ENCODE peak calls at places on chromosomes 11 and 22, in seven cellular contexts. A is stomach; T is cardiac fibroblast; M is psoas muscle; J is effector memory CD4-positive, alpha-beta T cell; P is Peyer's patch; K is right atrium auricular region. X is an unnamed sample.

GRCh38 chr11:18367431-18367830 is 26.9 kb upstream of the LDHA start:
- DNase-seq in A (no peak), T (peak), M (no peak), J (no peak), P (no peak), K (no peak), X (no peak)

GRCh38 chr11:86440305-86440716 is 65.6 kb downstream of the CCDC81 start:
- DNase-seq in A (no peak), T (peak), M (peak), J (no peak), P (no peak), K (peak), X (no peak)

GRCh38 chr11:118276422-118276821 is 12.3 kb upstream of the MPZL2 start:
- DNase-seq in A (no peak), T (no peak), M (no peak), J (no peak), P (no peak), K (no peak), X (no peak)

GRCh38 chr11:34586655-34587281 is 34.1 kb upstream of the EHF start:
- DNase-seq in A (no peak), T (no peak), M (no peak), J (no peak), P (no peak), K (no peak), X (no peak)

GRCh38 chr11:19873730-19874129 is 161.1 kb downstream of the NAV2 start:
- DNase-seq in A (no peak), T (no peak), M (no peak), J (no peak), P (no peak), K (no peak), X (no peak)

GRCh38 chr22:42662114-42663021 is 13.2 kb upstream of the CYB5R3 start:
- DNase-seq in A (peak), T (peak), M (peak), J (peak), P (peak), K (peak), X (peak)

GRCh38 chr11:92941676-92942571 is 27.5 kb upstream of the MTNR1B start:
- DNase-seq in A (no peak), T (peak), M (no peak), J (no peak), P (no peak), K (no peak), X (no peak)

GRCh38 chr11:35303596-35304392 is 115.6 kb downstream of the SLC1A2 start:
- DNase-seq in A (peak), T (peak), M (peak), J (no peak), P (peak), K (peak), X (peak)

GRCh38 chr11:82988936-82989627 is 82.6 kb downstream of the RAB30 start:
- DNase-seq in A (no peak), T (no peak), M (no peak), J (no peak), P (no peak), K (no peak), X (no peak)

GRCh38 chr11:29159552-29160465 is 857.0 kb downstream of the KCNA4 start:
- DNase-seq in A (peak), T (peak), M (no peak), J (no peak), P (peak), K (no peak), X (no peak)

GRCh38 chr22:45226681-45227186 is 14.0 kb downstream of the KIAA0930 start:
- DNase-seq in A (peak), T (peak), M (no peak), J (no peak), P (no peak), K (peak), X (no peak)

GRCh38 chr11:71500601-71501021 is 26.5 kb upstream of the KRTAP5-7 start:
- DNase-seq in A (peak), T (no peak), M (no peak), J (no peak), P (no peak), K (no peak), X (no peak)

GRCh38 chr11:68010058-68011041 is at the start of gene ALDH3B1:
- DNase-seq in A (peak), T (peak), M (peak), J (no peak), P (peak), K (peak), X (peak)

GRCh38 chr11:26088391-26088790 is 243.5 kb upstream of the ANO3 start:
- DNase-seq in A (no peak), T (peak), M (no peak), J (no peak), P (no peak), K (no peak), X (no peak)

GRCh38 chr11:2423157-2424025 is 20.9 kb downstream of the TRPM5 start:
- DNase-seq in A (no peak), T (no peak), M (no peak), J (no peak), P (no peak), K (no peak), X (no peak)

GRCh38 chr22:28925916-28926315 is 42.5 kb downstream of the ZNRF3 start:
- DNase-seq in A (no peak), T (no peak), M (no peak), J (no peak), P (no peak), K (no peak), X (no peak)

GRCh38 chr11:90476442-90477007 is 253.7 kb upstream of the CHORDC1 start:
- DNase-seq in A (peak), T (peak), M (no peak), J (no peak), P (no peak), K (no peak), X (no peak)

GRCh38 chr22:22865311-22866072 is 22.1 kb upstream of the IGLL5 start:
- DNase-seq in A (no peak), T (peak), M (no peak), J (no peak), P (peak), K (peak), X (no peak)

GRCh38 chr22:43852605-43853327 is 9.5 kb downstream of the SULT4A1 start:
- DNase-seq in A (no peak), T (no peak), M (no peak), J (no peak), P (no peak), K (no peak), X (no peak)

GRCh38 chr11:60485987-60486386 is 6.6 kb upstream of the MS4A12 start:
- DNase-seq in A (peak), T (peak), M (no peak), J (no peak), P (peak), K (no peak), X (no peak)

GRCh38 chr11:72591785-72592490 is 82.3 kb downstream of the PDE2A start:
- DNase-seq in A (no peak), T (no peak), M (no peak), J (no peak), P (peak), K (no peak), X (no peak)

GRCh38 chr11:35298369-35298768 is 121.0 kb downstream of the SLC1A2 start:
- DNase-seq in A (no peak), T (no peak), M (no peak), J (no peak), P (no peak), K (no peak), X (no peak)

GRCh38 chr11:40149721-40150120 is 1309.7 kb downstream of the LRRC4C start:
- DNase-seq in A (no peak), T (no peak), M (no peak), J (no peak), P (no peak), K (no peak), X (no peak)

GRCh38 chr11:19013181-19013857 is 47.2 kb downstream of the MRGPRX2 start:
- DNase-seq in A (no peak), T (no peak), M (no peak), J (no peak), P (no peak), K (no peak), X (no peak)

GRCh38 chr11:31455177-31455576 is 54.2 kb downstream of the IMMP1L start:
- DNase-seq in A (no peak), T (no peak), M (no peak), J (no peak), P (no peak), K (no peak), X (no peak)

GRCh38 chr22:45008853-45009751 is 703 bp downstream of the PHF21B start:
- DNase-seq in A (no peak), T (peak), M (peak), J (no peak), P (no peak), K (no peak), X (no peak)

GRCh38 chr22:32576553-32577255 is 102.1 kb downstream of the FBXO7 start:
- DNase-seq in A (no peak), T (no peak), M (no peak), J (no peak), P (no peak), K (no peak), X (no peak)

GRCh38 chr11:106496677-106497076 is 419.2 kb downstream of the AASDHPPT start:
- DNase-seq in A (no peak), T (no peak), M (no peak), J (no peak), P (no peak), K (no peak), X (no peak)

GRCh38 chr22:33057363-33057995 is 702 bp downstream of the SYN3 start:
- DNase-seq in A (no peak), T (no peak), M (no peak), J (no peak), P (no peak), K (no peak), X (no peak)

GRCh38 chr11:121437018-121437685 is 15.0 kb upstream of the SORL1 start:
- DNase-seq in A (no peak), T (peak), M (no peak), J (no peak), P (no peak), K (no peak), X (no peak)

GRCh38 chr22:47165338-47165931 is 403.0 kb downstream of the TBC1D22A start:
- DNase-seq in A (no peak), T (no peak), M (no peak), J (no peak), P (peak), K (no peak), X (peak)

GRCh38 chr11:126443120-126443519 is 87.6 kb downstream of the ST3GAL4 start:
- DNase-seq in A (no peak), T (no peak), M (no peak), J (no peak), P (no peak), K (no peak), X (no peak)

DNA sequence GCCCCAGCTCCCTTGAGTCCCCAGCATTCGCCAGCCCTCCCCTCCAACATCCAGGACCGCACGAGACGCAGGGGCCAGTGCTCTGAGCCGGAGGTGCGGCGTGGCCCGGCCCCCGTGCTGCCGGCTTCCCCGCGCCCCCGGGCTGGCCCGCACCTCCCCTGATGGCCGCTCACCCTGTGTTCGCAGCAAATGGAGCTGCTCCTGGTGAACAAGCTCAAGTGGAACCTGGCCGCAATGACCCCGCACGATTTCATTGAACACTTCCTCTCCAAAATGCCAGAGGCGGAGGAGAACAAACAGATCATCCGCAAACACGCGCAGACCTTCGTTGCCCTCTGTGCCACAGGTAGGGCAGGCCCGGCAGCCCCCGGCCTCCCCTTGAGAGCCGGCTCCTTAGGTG is 2.7 kb downstream of the CCND1 start:
- DNase-seq in A (no peak), T (no peak), M (no peak), J (no peak), P (no peak), K (no peak), X (peak)
- H3K4me3 ChIP-seq in A (peak), T (peak), M (peak), J (no peak), P (peak), K (no peak), X (peak)

DNA sequence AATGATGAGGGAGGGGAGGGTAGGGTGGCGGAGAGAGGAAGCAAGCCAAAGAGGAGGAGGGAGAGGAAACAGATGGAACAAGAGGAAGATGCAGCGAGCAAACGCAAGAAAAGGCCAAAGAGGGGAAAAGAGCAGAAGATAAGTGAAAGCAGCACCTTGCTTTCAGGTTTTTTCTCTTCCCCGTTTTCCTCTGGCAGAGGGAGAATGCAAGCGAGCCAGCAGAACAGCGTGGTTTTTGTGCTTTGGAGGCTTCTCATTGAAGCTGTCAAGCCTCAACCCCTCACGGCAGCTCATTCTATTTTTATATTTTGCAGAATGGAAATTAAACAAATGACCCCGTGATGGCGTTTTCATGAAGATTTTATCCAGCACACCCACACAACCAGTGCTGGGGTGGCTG is 67.1 kb upstream of the GRAMD1B start:
- DNase-seq in A (no peak), T (no peak), M (no peak), J (no peak), P (no peak), K (no peak), X (no peak)
- H3K4me3 ChIP-seq in A (no peak), T (no peak), M (no peak), J (no peak), P (no peak), K (no peak), X (no peak)

DNA sequence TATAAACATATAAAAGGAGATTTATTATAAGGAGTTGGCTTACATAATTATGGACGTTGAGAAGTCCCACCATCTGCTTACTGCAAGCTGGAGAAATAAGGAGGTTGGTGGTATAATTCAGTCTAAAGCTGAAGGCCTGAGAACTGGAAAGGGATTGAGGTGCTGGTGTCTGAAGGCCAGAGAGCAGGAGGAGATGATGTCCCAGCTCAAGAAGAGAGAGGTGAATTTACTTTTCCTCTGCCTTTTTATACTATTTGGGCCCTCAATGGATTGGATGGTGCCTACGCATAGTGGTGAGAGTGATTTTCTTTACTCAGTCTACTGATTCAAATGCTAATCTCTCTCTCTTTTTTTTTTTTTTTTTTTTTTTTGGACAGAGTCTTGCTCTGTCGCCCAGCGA is 1.3 kb upstream of the ZNF202 start:
- DNase-seq in A (no peak), T (no peak), M (no peak), J (no peak), P (no peak), K (no peak), X (no peak)
- H3K4me3 ChIP-seq in A (peak), T (no peak), M (peak), J (peak), P (no peak), K (no peak), X (no peak)

GRCh38 chr11:114110948-114111347 is 51.4 kb downstream of the ZBTB16 start:
- DNase-seq in A (peak), T (peak), M (no peak), J (no peak), P (peak), K (peak), X (peak)
- H3K4me3 ChIP-seq in A (no peak), T (peak), M (peak), J (no peak), P (no peak), K (no peak), X (peak)

DNA sequence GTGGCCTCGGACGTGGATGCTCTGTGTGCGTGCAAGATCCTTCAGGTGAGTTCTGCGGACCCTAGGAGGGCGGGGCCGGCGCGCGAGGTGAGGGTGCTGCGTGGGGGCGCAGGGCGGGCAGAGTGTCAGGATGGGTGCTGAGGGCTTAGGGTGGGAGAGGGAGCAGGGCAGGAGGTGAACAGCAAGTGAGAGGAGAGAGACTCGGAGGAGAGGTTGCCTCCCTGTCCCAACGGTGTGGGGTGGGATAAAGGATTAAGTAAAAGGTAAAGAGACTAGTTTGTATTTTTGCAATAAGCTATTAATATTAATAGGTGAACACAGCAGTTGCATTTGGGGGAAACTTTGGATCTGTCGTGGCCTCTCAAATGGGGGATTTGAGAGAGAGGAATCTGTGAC is 451 bp downstream of the CDC45 start:
- DNase-seq in A (no peak), T (no peak), M (no peak), J (no peak), P (no peak), K (no peak), X (no peak)
- H3K4me3 ChIP-seq in A (peak), T (peak), M (peak), J (peak), P (peak), K (peak), X (peak)

DNA sequence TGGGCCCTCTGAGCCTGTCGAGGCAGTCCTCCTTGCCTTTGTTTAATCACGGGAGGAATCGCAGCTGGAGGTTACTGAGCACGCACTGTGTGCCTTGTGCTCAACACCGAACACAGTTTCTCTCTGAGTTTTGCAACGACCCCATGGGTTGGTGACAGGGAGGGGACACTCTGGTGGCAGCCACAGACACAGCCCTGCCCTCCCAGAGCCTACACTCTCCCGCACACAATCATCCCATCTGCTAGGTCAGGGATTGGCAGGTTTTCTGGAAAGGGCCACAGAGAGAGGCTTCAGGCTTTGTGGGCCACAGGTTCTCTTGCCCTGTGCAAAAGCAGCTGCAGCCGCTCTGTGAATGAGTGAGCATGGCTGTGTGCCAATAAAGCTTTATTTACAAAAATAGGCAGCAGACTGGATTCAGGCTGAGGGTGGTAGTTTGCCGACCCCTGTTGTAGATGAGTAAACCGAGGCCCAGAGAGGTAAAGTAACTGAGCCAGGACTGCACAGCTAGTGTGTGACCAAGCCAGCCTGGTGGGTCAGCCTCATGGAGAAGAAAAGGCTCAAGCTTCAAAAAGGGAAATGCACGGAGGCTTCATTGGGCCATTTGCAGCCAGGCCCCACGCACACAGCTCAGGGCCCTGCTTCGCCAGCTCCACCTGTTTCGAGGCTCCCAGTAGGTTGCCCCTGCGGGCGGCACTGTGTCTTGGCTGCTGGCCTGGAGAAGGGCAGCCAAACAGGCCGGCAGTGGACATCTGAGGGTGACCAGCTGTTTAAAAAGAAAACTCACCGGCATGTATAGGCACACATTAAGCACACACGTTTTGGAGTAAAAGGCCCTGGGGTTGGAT is 16.3 kb downstream of the LTO1 start:
- DNase-seq in A (no peak), T (no peak), M (no peak), J (no peak), P (no peak), K (no peak), X (no peak)
- H3K4me3 ChIP-seq in A (no peak), T (no peak), M (no peak), J (no peak), P (no peak), K (no peak), X (no peak)

GRCh38 chr11:65710424-65710823 is 1.6 kb upstream of the KAT5 start:
- DNase-seq in A (no peak), T (peak), M (no peak), J (no peak), P (no peak), K (no peak), X (no peak)
- H3K4me3 ChIP-seq in A (no peak), T (no peak), M (no peak), J (no peak), P (no peak), K (no peak), X (no peak)

GRCh38 chr11:13260963-13261599 is 16.5 kb upstream of the BMAL1 start:
- DNase-seq in A (no peak), T (peak), M (peak), J (no peak), P (no peak), K (no peak), X (no peak)
- H3K4me3 ChIP-seq in A (no peak), T (no peak), M (no peak), J (no peak), P (no peak), K (no peak), X (peak)

GRCh38 chr22:18067121-18067520 is 10.7 kb upstream of the PEX26 start:
- DNase-seq in A (no peak), T (no peak), M (no peak), J (no peak), P (no peak), K (no peak), X (no peak)
- H3K4me3 ChIP-seq in A (no peak), T (no peak), M (no peak), J (no peak), P (no peak), K (no peak), X (peak)

GRCh38 chr22:39284142-39284980 is 35.1 kb downstream of the RPL3 start:
- DNase-seq in A (no peak), T (no peak), M (no peak), J (no peak), P (no peak), K (no peak), X (no peak)
- H3K4me3 ChIP-seq in A (no peak), T (no peak), M (no peak), J (no peak), P (no peak), K (no peak), X (no peak)

X was measured in coronary artery.